ENCODE peak calls at places on chromosomes 3 and 15, in seven cellular contexts. S, U, D, A, X, P and K are unnamed samples.

GRCh38 chr3:99562990-99563607 is 75.3 kb upstream of the COL8A1 start:
- DNase-seq in A (no peak), S (no peak), X (no peak), D (no peak), P (no peak), U (no peak), K (no peak)

GRCh38 chr3:147419062-147419701 is 10.0 kb downstream of the ZIC1 start:
- DNase-seq in A (peak; percentile 51), X (peak; percentile 99), S (no peak), P (no peak), U (peak; percentile 39), D (no peak), K (peak; percentile 85)

GRCh38 chr3:17217588-17217987 is 332.8 kb downstream of the PLCL2 start:
- DNase-seq in S (no peak), U (no peak), A (no peak), D (no peak), X (no peak), P (no peak), K (no peak)

GRCh38 chr15:65307978-65308377 is 3.5 kb downstream of the RNU5B-1 start:
- DNase-seq in D (no peak), X (no peak), U (no peak), A (no peak), S (no peak), P (no peak), K (no peak)

GRCh38 chr15:77028451-77029165 is 33.7 kb downstream of the PSTPIP1 start:
- DNase-seq in P (no peak), S (peak; percentile 25), X (no peak), D (no peak), A (peak; percentile 20), U (no peak), K (no peak)

GRCh38 chr15:41940441-41940857 is 31.9 kb downstream of the EHD4 start:
- DNase-seq in X (no peak), U (no peak), S (no peak), D (no peak), A (no peak), P (no peak), K (no peak)

GRCh38 chr3:143585720-143586456 is 262.4 kb downstream of the SLC9A9 start:
- DNase-seq in P (no peak), S (no peak), X (no peak), D (no peak), A (no peak), U (peak; percentile 56), K (no peak)

GRCh38 chr3:37554364-37554763 is 307.3 kb upstream of the CTDSPL start:
- DNase-seq in X (no peak), P (no peak), A (no peak), D (no peak), S (no peak), U (peak; percentile 19), K (no peak)

GRCh38 chr15:68808091-68808490 is 12.6 kb downstream of the ANP32A start:
- DNase-seq in X (no peak), U (no peak), D (no peak), A (no peak), S (no peak), P (no peak), K (no peak)

GRCh38 chr15:69088300-69088965 is 72.0 kb upstream of the GLCE start:
- DNase-seq in A (no peak), P (no peak), U (no peak), X (no peak), D (no peak), S (no peak), K (no peak)

GRCh38 chr3:110327870-110328269 is 743.7 kb upstream of the NECTIN3 start:
- DNase-seq in A (no peak), U (no peak), S (no peak), D (no peak), X (no peak), P (no peak), K (no peak)

GRCh38 chr15:31892513-31892912 is 137.8 kb upstream of the CHRNA7 start:
- DNase-seq in D (no peak), A (no peak), X (no peak), P (no peak), U (no peak), S (no peak), K (no peak)

GRCh38 chr15:68676926-68677325 is 98.1 kb downstream of the CORO2B start:
- DNase-seq in D (no peak), U (no peak), S (no peak), X (no peak), P (no peak), A (no peak), K (no peak)

GRCh38 chr3:113284453-113285050 is 73.2 kb downstream of the BOC start:
- DNase-seq in U (no peak), A (no peak), D (no peak), X (no peak), P (no peak), S (no peak), K (no peak)

GRCh38 chr15:66387176-66388056 is 704 bp downstream of the MAP2K1 start:
- DNase-seq in D (peak; percentile 68), U (peak; percentile 70), P (no peak), S (peak; percentile 66), A (peak; percentile 73), X (no peak), K (peak; percentile 52)

GRCh38 chr15:84398763-84399701 is 163.5 kb downstream of the GOLGA6L4 start:
- DNase-seq in D (no peak), X (no peak), P (no peak), S (peak; percentile 25), A (peak; percentile 21), U (no peak), K (no peak)

GRCh38 chr3:158568784-158569183 is 2.2 kb upstream of the MLF1 start:
- DNase-seq in P (no peak), U (no peak), D (no peak), S (no peak), X (no peak), A (no peak), K (no peak)

GRCh38 chr3:2096196-2096595 is 2.5 kb upstream of the CNTN4 start:
- DNase-seq in A (no peak), U (no peak), X (no peak), D (no peak), S (no peak), P (no peak), K (no peak)

GRCh38 chr15:79078763-79079395 is 11.7 kb downstream of the RASGRF1 start:
- DNase-seq in S (no peak), D (no peak), A (no peak), P (no peak), X (no peak), U (peak; percentile 11), K (no peak)

GRCh38 chr3:49803464-49804140 is 541 bp downstream of the INKA1 start:
- DNase-seq in X (no peak), D (no peak), U (peak; percentile 51), P (peak; percentile 46), A (peak; percentile 36), S (no peak), K (peak; percentile 70)

GRCh38 chr15:70196314-70197291 is 98.9 kb upstream of the TLE3 start:
- DNase-seq in A (peak; percentile 44), P (no peak), X (peak; percentile 95), S (no peak), U (peak; percentile 91), D (peak; percentile 73), K (no peak)
- TF ChIP-seq CTCF in A (no peak), P (no peak), X (no peak), S (no peak), U (no peak), D (no peak), K (no peak)

GRCh38 chr3:53044371-53045106 is 1.3 kb downstream of the SFMBT1 start:
- DNase-seq in U (peak; percentile 52), A (no peak), S (peak; percentile 39), D (peak; percentile 30), X (peak; percentile 12), P (peak; percentile 4), K (no peak)

GRCh38 chr3:53045784-53046170 is at the start of gene SFMBT1:
- DNase-seq in U (peak; percentile 89), X (peak; percentile 18), D (peak; percentile 67), S (peak; percentile 64), P (peak; percentile 18), A (peak; percentile 73), K (peak; percentile 67)

GRCh38 chr3:53043738-53044137 is 2.1 kb downstream of the SFMBT1 start:
- DNase-seq in X (no peak), P (no peak), U (no peak), A (no peak), S (no peak), D (no peak), K (no peak)

GRCh38 chr3:53045107-53045783 is 628 bp downstream of the SFMBT1 start:
- DNase-seq in X (no peak), D (peak; percentile 63), A (peak; percentile 71), S (peak; percentile 37), P (peak; percentile 5), U (peak; percentile 83), K (peak; percentile 56)

DNA sequence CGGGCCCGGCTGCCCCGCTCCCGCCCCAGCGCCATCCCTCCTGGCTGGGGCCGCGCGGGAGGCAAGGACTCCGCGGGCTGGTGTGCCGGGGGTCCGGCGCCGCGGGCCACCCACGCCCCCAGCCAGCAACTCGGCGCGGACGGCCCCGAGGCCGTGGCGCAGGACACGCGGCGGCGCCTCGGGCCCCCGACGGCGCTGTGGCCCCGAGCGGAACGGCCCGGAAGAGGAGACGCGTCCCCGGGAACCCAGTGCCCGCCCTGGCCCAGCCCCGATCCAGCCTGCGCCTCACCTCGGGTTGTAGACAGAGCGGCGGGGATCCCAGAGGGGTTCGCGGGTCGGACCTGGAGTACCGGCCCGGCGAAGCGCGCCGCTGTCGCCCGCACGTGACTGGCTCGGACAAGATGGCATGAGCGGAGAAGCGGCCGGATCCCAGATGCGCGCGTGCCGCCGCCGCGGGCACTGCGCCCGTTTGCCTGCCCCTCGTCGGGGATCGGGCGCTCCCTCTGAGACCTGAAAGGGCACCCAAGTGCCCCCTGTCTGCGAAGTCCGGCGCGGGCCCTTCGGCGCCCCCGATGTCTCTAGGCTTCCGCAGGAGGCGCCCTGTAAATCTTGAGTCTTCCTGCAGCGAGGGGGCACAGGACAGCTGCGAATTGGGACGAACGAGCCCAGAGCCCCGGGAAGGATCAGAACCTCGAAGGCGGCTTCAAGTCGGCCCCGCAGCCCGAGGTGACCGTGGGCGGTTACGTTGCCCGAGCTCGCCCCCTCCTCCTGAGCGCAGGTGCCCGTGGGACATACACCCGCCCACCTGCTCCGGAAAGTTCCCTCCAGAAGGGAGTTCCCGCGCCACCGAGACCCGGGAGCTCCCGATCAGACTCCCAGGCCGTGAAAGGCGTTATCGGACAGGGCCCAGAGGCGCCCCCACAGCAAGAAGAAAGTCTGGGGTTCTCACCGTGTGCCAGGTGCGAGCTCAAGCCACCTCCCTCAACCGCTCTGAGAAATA is 598 bp upstream of the SFMBT1 start:
- DNase-seq in X (no peak), U (peak; percentile 84), D (peak; percentile 82), S (peak; percentile 51), P (no peak), A (peak; percentile 51), K (peak; percentile 60)
- TF ChIP-seq CTCF in X (peak; percentile 53), U (peak; percentile 56), D (peak; percentile 59), S (peak; percentile 17), P (peak; percentile 41), A (peak; percentile 43), K (no peak)

GRCh38 chr3:115348951-115349745 is 202.1 kb upstream of the ZBTB20 start:
- DNase-seq in U (no peak), S (no peak), P (no peak), X (no peak), A (no peak), D (no peak), K (no peak)
- TF ChIP-seq CTCF in U (no peak), S (no peak), P (no peak), X (no peak), A (no peak), D (no peak), K (no peak)

DNA sequence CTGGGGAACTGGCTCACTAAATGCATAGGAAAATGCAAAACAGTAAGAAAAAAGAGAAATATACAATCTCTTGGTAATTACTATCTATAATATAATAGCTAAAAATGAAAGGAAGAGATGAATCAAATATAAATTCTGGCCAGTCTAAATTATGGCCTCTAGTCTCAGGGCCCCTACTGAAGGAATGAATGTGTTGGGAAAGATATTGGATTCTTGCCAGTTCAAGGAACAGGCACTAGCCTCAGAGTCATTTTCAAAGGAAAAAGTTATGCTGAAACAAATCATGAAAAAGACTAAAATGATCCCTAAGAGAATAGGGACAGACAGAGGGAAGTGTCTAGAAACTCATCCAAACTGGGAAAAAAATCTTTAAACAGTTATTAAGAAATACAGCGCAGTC is 62.4 kb downstream of the C3orf80 start:
- DNase-seq in D (no peak), A (no peak), X (no peak), P (no peak), S (no peak), U (no peak), K (no peak)
- TF ChIP-seq CTCF in D (no peak), A (no peak), X (no peak), P (no peak), S (no peak), U (no peak), K (no peak)